ENCODE peak calls at places on chromosomes 11 and 22, in nine cellular contexts. B is adrenal gland, L is thoracic aorta, Z is thyroid gland, K is ovary, R is A549, G is body of pancreas, X is upper lobe of right lung, Q is mammary epithelial cell. A is an unnamed sample.

GRCh38 chr22:24284747-24285203 is 14.1 kb downstream of the SPECC1L start:
- DNase-seq in R (no peak), L (no peak), B (no peak), G (no peak), K (no peak), Q (no peak), Z (no peak), X (no peak), A (no peak)

GRCh38 chr11:86483591-86484163 is 109.0 kb downstream of the CCDC81 start:
- DNase-seq in Q (no peak), K (no peak), Z (no peak), B (peak; percentile 55), L (no peak), X (no peak), G (no peak), R (no peak), A (no peak)

GRCh38 chr11:48880021-48880441 is 103.7 kb downstream of the TRIM51G start:
- DNase-seq in L (no peak), R (no peak), Z (no peak), K (peak; percentile 8), B (no peak), X (peak; percentile 59), Q (no peak), G (no peak), A (no peak)

GRCh38 chr11:128517457-128518230 is 69.7 kb downstream of the ETS1 start:
- DNase-seq in K (no peak), Q (no peak), Z (no peak), R (no peak), G (no peak), B (no peak), L (no peak), X (no peak), A (no peak)

GRCh38 chr11:68048681-68049508 is 10.1 kb downstream of the TCIRG1 start:
- DNase-seq in G (no peak), L (no peak), Z (no peak), K (no peak), B (peak; percentile 11), Q (no peak), X (peak; percentile 62), R (no peak), A (no peak)

GRCh38 chr11:126840201-126840886 is 160.2 kb downstream of the KIRREL3 start:
- DNase-seq in Z (no peak), G (no peak), R (no peak), L (no peak), B (no peak), Q (no peak), K (no peak), X (no peak), A (no peak)

GRCh38 chr11:64829536-64830251 is 14.8 kb downstream of the CDC42BPG start:
- DNase-seq in Q (no peak), B (no peak), X (peak; percentile 61), R (no peak), L (no peak), G (no peak), Z (no peak), K (no peak), A (no peak)

GRCh38 chr11:12005061-12005460 is 3.4 kb downstream of the DKK3 start:
- DNase-seq in X (no peak), B (no peak), R (no peak), Q (no peak), G (no peak), Z (no peak), L (no peak), K (no peak), A (no peak)

GRCh38 chr11:44235765-44236201 is 74.2 kb downstream of the ALX4 start:
- DNase-seq in K (no peak), Q (no peak), G (no peak), X (no peak), B (no peak), R (no peak), Z (no peak), L (no peak), A (no peak)

GRCh38 chr22:39598017-39598965 is 27.7 kb downstream of the CACNA1I start:
- DNase-seq in L (no peak), K (no peak), Z (peak; percentile 20), R (peak; percentile 14), X (peak; percentile 83), G (peak; percentile 66), B (peak; percentile 57), Q (peak; percentile 43), A (peak; percentile 86)

GRCh38 chr11:102757823-102758549 is 22.4 kb downstream of the MMP10 start:
- DNase-seq in B (no peak), Q (peak; percentile 95), L (no peak), X (no peak), Z (no peak), K (no peak), R (no peak), G (no peak), A (no peak)

GRCh38 chr11:46381836-46382643 is 571 bp downstream of the MDK start:
- DNase-seq in L (no peak), R (no peak), K (no peak), B (peak; percentile 30), Q (no peak), Z (no peak), X (no peak), G (no peak), A (no peak)

GRCh38 chr11:29343465-29344333 is 673.1 kb downstream of the KCNA4 start:
- DNase-seq in B (peak; percentile 68), L (no peak), X (peak; percentile 76), K (no peak), R (peak; percentile 35), Q (peak; percentile 40), Z (peak; percentile 73), G (peak; percentile 67), A (peak; percentile 81)

GRCh38 chr11:102395720-102396358 is 48.8 kb downstream of the BIRC2 start:
- DNase-seq in Q (no peak), L (no peak), X (no peak), K (no peak), G (no peak), B (no peak), R (no peak), Z (peak; percentile 12), A (no peak)

GRCh38 chr11:102268083-102268984 is 49.0 kb upstream of the BIRC3 start:
- DNase-seq in B (peak; percentile 89), Z (peak; percentile 96), R (peak; percentile 92), K (peak; percentile 87), L (peak; percentile 10), G (peak; percentile 95), X (peak; percentile 94), Q (peak; percentile 95), A (peak; percentile 95)

GRCh38 chr11:69546735-69547370 is 65.4 kb downstream of the LINC01488 start:
- DNase-seq in X (peak; percentile 18), Z (no peak), B (no peak), Q (no peak), L (no peak), G (no peak), K (no peak), R (no peak), A (no peak)

GRCh38 chr11:62539238-62539925 is 7.2 kb downstream of the AHNAK start:
- DNase-seq in Z (peak; percentile 73), B (peak; percentile 77), R (peak; percentile 56), K (peak; percentile 89), L (no peak), G (no peak), Q (peak; percentile 86), X (peak; percentile 82), A (peak; percentile 87)

GRCh38 chr11:129722529-129722928 is 93.1 kb upstream of the TMEM45B start:
- DNase-seq in X (no peak), L (no peak), Z (no peak), R (no peak), Q (no peak), K (no peak), B (no peak), G (no peak), A (no peak)

GRCh38 chr11:69918938-69919650 is 99.9 kb upstream of the FGF3 start:
- DNase-seq in K (peak; percentile 90), R (peak; percentile 65), Q (peak; percentile 39), G (peak; percentile 68), B (peak; percentile 80), L (peak; percentile 29), Z (peak; percentile 69), X (peak; percentile 88), A (peak; percentile 91)

GRCh38 chr11:2312232-2313042 is 10.6 kb downstream of the TSPAN32 start:
- DNase-seq in L (no peak), X (peak; percentile 66), B (no peak), R (no peak), Z (no peak), G (peak; percentile 10), Q (peak; percentile 50), K (no peak), A (no peak)

GRCh38 chr11:2311456-2312201 is 9.8 kb downstream of the TSPAN32 start:
- DNase-seq in R (no peak), K (no peak), Z (no peak), X (peak; percentile 57), B (no peak), L (no peak), G (no peak), Q (no peak), A (no peak)

GRCh38 chr11:2314525-2315394 is 12.9 kb downstream of the TSPAN32 start:
- DNase-seq in Q (no peak), Z (peak; percentile 95), X (peak; percentile 83), B (peak; percentile 83), L (peak; percentile 82), R (no peak), G (peak; percentile 80), K (peak; percentile 99), A (peak; percentile 87)

GRCh38 chr11:2314136-2314524 is 12.3 kb downstream of the TSPAN32 start:
- DNase-seq in R (no peak), L (no peak), B (no peak), K (peak; percentile 43), X (peak; percentile 39), G (no peak), Z (no peak), Q (no peak), A (no peak)

GRCh38 chr11:2313051-2313951 is 11.5 kb downstream of the TSPAN32 start:
- DNase-seq in Q (no peak), G (peak; percentile 13), B (no peak), Z (no peak), K (peak; percentile 54), L (no peak), X (peak; percentile 56), R (no peak), A (no peak)
- H3K4me1 ChIP-seq in Q (peaks cover 10% of the 10 kb centered on the region), G (peaks cover 20% of the 10 kb centered on the region), B (peaks cover 9% of the 10 kb centered on the region), Z (peaks cover 16% of the 10 kb centered on the region), K (peaks cover 22% of the 10 kb centered on the region), L (peaks cover 19% of the 10 kb centered on the region), X (peaks cover 15% of the 10 kb centered on the region), R (peaks cover 4% of the 10 kb centered on the region), A (peaks cover 13% of the 10 kb centered on the region)

GRCh38 chr22:46047226-46047625 is 70.3 kb upstream of the WNT7B start:
- DNase-seq in L (no peak), B (no peak), X (peak; percentile 48), Z (no peak), R (no peak), K (peak; percentile 17), Q (no peak), G (peak; percentile 38), A (no peak)
- H3K4me1 ChIP-seq in L (peaks cover 60% of the 10 kb centered on the region), B (peaks cover 12% of the 10 kb centered on the region), X (peaks cover 65% of the 10 kb centered on the region), Z (peaks cover 72% of the 10 kb centered on the region), R (peaks cover 4% of the 10 kb centered on the region), K (peaks cover 34% of the 10 kb centered on the region), Q (peaks cover 51% of the 10 kb centered on the region), G (peaks cover 88% of the 10 kb centered on the region), A (peaks cover 7% of the 10 kb centered on the region)

GRCh38 chr22:49359061-49359460 is 468.6 kb downstream of the BRD1 start:
- DNase-seq in Q (no peak), B (no peak), R (no peak), L (no peak), K (no peak), Z (no peak), G (no peak), X (peak; percentile 28), A (no peak)
- H3K4me1 ChIP-seq in Q (no peaks in the 10 kb centered on the region), B (no peaks in the 10 kb centered on the region), R (no peaks in the 10 kb centered on the region), L (no peaks in the 10 kb centered on the region), K (no peaks in the 10 kb centered on the region), Z (no peaks in the 10 kb centered on the region), G (no peaks in the 10 kb centered on the region), X (no peaks in the 10 kb centered on the region), A (peaks cover 4% of the 10 kb centered on the region)

GRCh38 chr11:77171885-77172665 is 44.0 kb downstream of the MYO7A start:
- DNase-seq in R (no peak), X (no peak), B (no peak), G (no peak), Q (no peak), L (no peak), Z (no peak), K (no peak), A (peak; percentile 54)
- H3K4me1 ChIP-seq in R (no peaks in the 10 kb centered on the region), X (no peaks in the 10 kb centered on the region), B (peaks cover 21% of the 10 kb centered on the region), G (no peaks in the 10 kb centered on the region), Q (no peaks in the 10 kb centered on the region), L (no peaks in the 10 kb centered on the region), Z (no peaks in the 10 kb centered on the region), K (no peaks in the 10 kb centered on the region), A (peaks cover 12% of the 10 kb centered on the region)

A was measured in hepatocyte.